ENCODE peak calls at places on chromosomes 4 and X, in nine cellular contexts. Q, G, M, L, O, U, J, P and V are unnamed samples.

GRCh38 chr4:92421920-92422319 is 118.2 kb downstream of the GRID2 start:
- DNase-seq in Q (no peak), G (no peak), M (no peak), L (no peak), O (no peak), U (no peak), J (no peak), P (no peak), V (no peak)

GRCh38 chrX:154840856-154841255 is 6.4 kb upstream of the SMIM9 start:
- DNase-seq in Q (peak), G (no peak), M (no peak), L (peak), O (no peak), U (peak), J (no peak), P (no peak), V (peak)

GRCh38 chr4:156137971-156138581 is 184.4 kb upstream of the CTSO start:
- DNase-seq in Q (no peak), G (no peak), M (no peak), L (no peak), O (no peak), U (no peak), J (no peak), P (no peak), V (no peak)

GRCh38 chrX:40734956-40735317 is 405 bp downstream of the MED14 start:
- DNase-seq in Q (no peak), G (peak), M (no peak), L (peak), O (peak), U (peak), J (peak), P (no peak), V (no peak)

GRCh38 chr4:2907706-2908293 is 55.4 kb downstream of the NOP14 start:
- DNase-seq in Q (no peak), G (no peak), M (peak), L (no peak), O (no peak), U (no peak), J (no peak), P (no peak), V (no peak)

GRCh38 chr4:140807491-140808257 is 51.5 kb upstream of the TBC1D9 start:
- DNase-seq in Q (no peak), G (no peak), M (no peak), L (no peak), O (no peak), U (no peak), J (no peak), P (no peak), V (peak)

GRCh38 chr4:88531549-88531948 is 8.0 kb upstream of the PYURF start:
- DNase-seq in Q (no peak), G (no peak), M (no peak), L (peak), O (no peak), U (no peak), J (no peak), P (no peak), V (no peak)

GRCh38 chrX:73562458-73562857 is 539 bp upstream of the CHIC1 start:
- DNase-seq in Q (no peak), G (no peak), M (no peak), L (no peak), O (no peak), U (no peak), J (no peak), P (no peak), V (no peak)

GRCh38 chr4:127370495-127371069 is 262.2 kb upstream of the INTU start:
- DNase-seq in Q (no peak), G (peak), M (no peak), L (peak), O (no peak), U (no peak), J (no peak), P (no peak), V (no peak)

GRCh38 chrX:154373340-154374306 is 811 bp downstream of the FLNA start:
- DNase-seq in Q (no peak), G (peak), M (no peak), L (peak), O (no peak), U (peak), J (no peak), P (no peak), V (no peak)